ENCODE peak calls at places on chromosome 11, in four cellular contexts. Y is ovary, X is aorta, C is left lung. S is an unnamed sample.

GRCh38 chr11:123183391-123184099 is 11.5 kb downstream of the CLMP start:
- DNase-seq in X (no peak), C (no peak), Y (no peak), S (no peak)

GRCh38 chr11:75202195-75202594 is 38.4 kb upstream of the TPBGL start:
- DNase-seq in C (no peak), X (no peak), Y (no peak), S (no peak)

GRCh38 chr11:104146421-104146820 is 17.5 kb downstream of the PDGFD start:
- DNase-seq in C (no peak), Y (no peak), X (no peak), S (no peak)

GRCh38 chr11:96311120-96311568 is 31.9 kb downstream of the MAML2 start:
- DNase-seq in C (no peak), X (no peak), Y (no peak), S (no peak)

GRCh38 chr11:119422505-119423416 is at the start of gene THY1:
- DNase-seq in X (no peak), Y (no peak), C (peak), S (no peak)

GRCh38 chr11:116175707-116176106 is 597.1 kb downstream of the BUD13 start:
- DNase-seq in C (no peak), Y (no peak), X (no peak), S (no peak)

GRCh38 chr11:62841361-62842170 is 2.2 kb upstream of the WDR74 start:
- DNase-seq in C (no peak), X (peak), Y (peak), S (peak)

GRCh38 chr11:62001450-62002178 is 34.2 kb upstream of the FTH1 start:
- DNase-seq in X (peak), Y (peak), C (peak), S (no peak)

GRCh38 chr11:113668255-113668654 is 37.9 kb downstream of the TMPRSS5 start:
- DNase-seq in Y (no peak), X (no peak), C (no peak), S (no peak)

GRCh38 chr11:10592331-10592730 is 23.9 kb upstream of the LYVE1 start:
- DNase-seq in X (no peak), Y (no peak), C (no peak), S (peak)

GRCh38 chr11:67126986-67127385 is 7.9 kb downstream of the KDM2A start:
- DNase-seq in Y (no peak), C (no peak), X (no peak), S (no peak)

GRCh38 chr11:34525887-34526657 is 12.5 kb upstream of the ELF5 start:
- DNase-seq in Y (no peak), X (no peak), C (no peak), S (no peak)

GRCh38 chr11:115222218-115222862 is 281.9 kb downstream of the CADM1 start:
- DNase-seq in C (no peak), Y (no peak), X (no peak), S (peak)

GRCh38 chr11:131065435-131066295 is 149.4 kb upstream of the SNX19 start:
- DNase-seq in Y (no peak), X (no peak), C (peak), S (no peak)

GRCh38 chr11:116420770-116421528 is 351.8 kb downstream of the BUD13 start:
- DNase-seq in Y (no peak), C (no peak), X (no peak), S (peak)

GRCh38 chr11:19838994-19839768 is 126.5 kb downstream of the NAV2 start:
- DNase-seq in X (no peak), C (no peak), Y (no peak), S (no peak)

GRCh38 chr11:133239530-133239929 is 292.8 kb downstream of the OPCML start:
- DNase-seq in C (no peak), Y (no peak), X (no peak), S (no peak)

DNA sequence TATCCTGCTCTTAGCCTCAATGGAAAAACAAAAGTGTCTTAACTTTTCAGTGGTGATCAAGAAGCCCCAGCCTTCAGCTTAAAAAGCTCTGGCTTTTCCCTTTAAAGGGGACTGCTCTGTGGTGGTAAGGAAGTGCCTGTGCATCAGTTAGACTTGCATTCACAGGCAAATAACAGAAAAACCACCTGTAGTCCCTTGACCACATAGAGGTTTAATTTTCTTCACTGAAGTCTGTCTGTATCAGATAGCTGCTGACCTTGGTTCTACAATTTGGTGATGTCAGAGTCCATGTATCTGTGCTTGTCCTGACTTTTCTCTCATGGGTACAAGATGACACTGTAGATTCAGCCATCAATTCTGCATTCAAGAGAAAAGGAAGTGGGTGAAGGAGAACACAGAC is 43.0 kb upstream of the RDX start:
- DNase-seq in X (no peak), C (no peak), Y (no peak), S (no peak)
- H3K27ac ChIP-seq in X (no peak), C (no peak), Y (no peak), S (no peak)

GRCh38 chr11:88266919-88267318 is 70.6 kb downstream of the CTSC start:
- DNase-seq in X (no peak), Y (no peak), C (no peak), S (no peak)
- H3K27ac ChIP-seq in X (no peak), Y (no peak), C (no peak), S (no peak)

GRCh38 chr11:57410287-57410686 is 16.6 kb downstream of the SLC43A3 start:
- DNase-seq in Y (no peak), C (no peak), X (no peak), S (no peak)

GRCh38 chr11:57416436-57416835 is 10.5 kb downstream of the SLC43A3 start:
- DNase-seq in Y (no peak), C (no peak), X (no peak), S (no peak)

GRCh38 chr11:57417056-57417455 is 9.9 kb downstream of the SLC43A3 start:
- DNase-seq in C (no peak), X (no peak), Y (no peak), S (no peak)

GRCh38 chr11:57413681-57414080 is 13.2 kb downstream of the SLC43A3 start:
- DNase-seq in X (no peak), Y (no peak), C (no peak), S (no peak)

GRCh38 chr11:57414612-57415212 is 12.2 kb downstream of the SLC43A3 start:
- DNase-seq in C (no peak), X (no peak), Y (no peak), S (no peak)
- H3K27ac ChIP-seq in C (no peak), X (no peak), Y (no peak), S (no peak)

DNA sequence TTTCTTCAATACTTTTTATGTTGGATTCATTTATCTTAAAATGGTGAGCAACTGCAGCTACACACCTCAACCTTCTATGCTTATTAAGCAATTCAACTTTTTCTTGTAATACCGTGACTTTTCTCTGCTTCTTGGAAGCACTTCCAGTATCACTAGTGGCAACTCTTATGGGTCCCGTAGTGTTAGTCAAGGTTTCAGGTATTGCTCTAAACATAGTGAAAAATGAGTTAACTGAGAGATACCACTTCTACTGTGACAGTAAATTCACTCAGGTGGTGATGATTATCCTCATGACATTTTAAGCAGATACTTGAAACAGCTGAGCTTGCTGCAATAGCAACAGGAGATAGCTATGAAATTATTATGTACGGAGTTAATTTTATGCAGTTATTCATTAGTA is 18.9 kb downstream of the ZFP91 start:
- DNase-seq in C (no peak), X (no peak), Y (no peak), S (no peak)
- H3K27ac ChIP-seq in C (no peak), X (no peak), Y (no peak), S (no peak)